ENCODE peak calls at places on chromosome 19, in four cellular contexts. One of them, this sample, is unnamed.
A peak's percentile ranks its signal among the peaks of the same experiment; 100 is the strongest.

GRCh38 chr19:15397236-15397635 is 17.6 kb upstream of the AKAP8 start:
- DNase-seq in effector memory CD4-positive, alpha-beta T cell: no peak
- DNase-seq in WERI-Rb-1: no peak
- DNase-seq in AG04450: no peak
- DNase-seq in this sample: no peak

GRCh38 chr19:47444388-47444821 is 25.1 kb upstream of the MEIS3 start:
- DNase-seq in WERI-Rb-1: no peak
- DNase-seq in AG04450: no peak
- DNase-seq in effector memory CD4-positive, alpha-beta T cell: no peak
- DNase-seq in this sample: no peak

GRCh38 chr19:18221815-18222725 is 4.2 kb downstream of the PDE4C start:
- DNase-seq in effector memory CD4-positive, alpha-beta T cell: no peak
- DNase-seq in AG04450: no peak
- DNase-seq in WERI-Rb-1: no peak
- DNase-seq in this sample: no peak

GRCh38 chr19:30374791-30375650 is 2.8 kb downstream of the ZNF536 start:
- DNase-seq in AG04450: no peak
- DNase-seq in WERI-Rb-1: peak; percentile 43
- DNase-seq in effector memory CD4-positive, alpha-beta T cell: no peak
- DNase-seq in this sample: no peak

GRCh38 chr19:46428278-46429141 is at the start of gene PNMA8C:
- DNase-seq in effector memory CD4-positive, alpha-beta T cell: peak; percentile 9
- DNase-seq in WERI-Rb-1: no peak
- DNase-seq in AG04450: no peak
- DNase-seq in this sample: peak; percentile 57

GRCh38 chr19:7870571-7871279 is 3.5 kb downstream of the PRR36 start:
- DNase-seq in WERI-Rb-1: peak; percentile 87
- DNase-seq in AG04450: no peak
- DNase-seq in effector memory CD4-positive, alpha-beta T cell: peak; percentile 38
- DNase-seq in this sample: no peak

GRCh38 chr19:45900661-45901431 is 1.6 kb downstream of the MYPOP start:
- DNase-seq in effector memory CD4-positive, alpha-beta T cell: no peak
- DNase-seq in WERI-Rb-1: no peak
- DNase-seq in AG04450: no peak
- DNase-seq in this sample: no peak

GRCh38 chr19:21202865-21203494 is 61.1 kb downstream of the ZNF431 start:
- DNase-seq in effector memory CD4-positive, alpha-beta T cell: no peak
- DNase-seq in WERI-Rb-1: peak; percentile 44
- DNase-seq in AG04450: no peak
- DNase-seq in this sample: no peak

GRCh38 chr19:50717891-50718254 is 1.7 kb downstream of the SHANK1 start:
- DNase-seq in AG04450: no peak
- DNase-seq in WERI-Rb-1: no peak
- DNase-seq in effector memory CD4-positive, alpha-beta T cell: no peak
- DNase-seq in this sample: no peak

GRCh38 chr19:1941146-1942077 is at the start of gene CSNK1G2:
- DNase-seq in WERI-Rb-1: no peak
- DNase-seq in AG04450: no peak
- DNase-seq in effector memory CD4-positive, alpha-beta T cell: no peak
- DNase-seq in this sample: no peak

GRCh38 chr19:35346193-35347052 is 1.3 kb upstream of the FFAR1 start:
- DNase-seq in effector memory CD4-positive, alpha-beta T cell: peak; percentile 72
- DNase-seq in AG04450: no peak
- DNase-seq in WERI-Rb-1: no peak
- DNase-seq in this sample: no peak

GRCh38 chr19:57068921-57069697 is 50.7 kb upstream of the USP29 start:
- DNase-seq in WERI-Rb-1: peak; percentile 87
- DNase-seq in AG04450: no peak
- DNase-seq in effector memory CD4-positive, alpha-beta T cell: no peak
- DNase-seq in this sample: no peak

GRCh38 chr19:19468424-19469050 is 46.8 kb downstream of the TSSK6 start:
- DNase-seq in AG04450: no peak
- DNase-seq in effector memory CD4-positive, alpha-beta T cell: no peak
- DNase-seq in WERI-Rb-1: no peak
- DNase-seq in this sample: no peak

GRCh38 chr19:50244695-50245094 is 41.3 kb downstream of the MYH14 start:
- DNase-seq in WERI-Rb-1: no peak
- DNase-seq in effector memory CD4-positive, alpha-beta T cell: no peak
- DNase-seq in AG04450: no peak
- DNase-seq in this sample: no peak

GRCh38 chr19:20969898-20970297 is 46.8 kb downstream of the ZNF85 start:
- DNase-seq in AG04450: no peak
- DNase-seq in WERI-Rb-1: no peak
- DNase-seq in effector memory CD4-positive, alpha-beta T cell: no peak
- DNase-seq in this sample: no peak

GRCh38 chr19:46748325-46749109 is 2.3 kb upstream of the STRN4 start:
- DNase-seq in AG04450: no peak
- DNase-seq in WERI-Rb-1: peak; percentile 70
- DNase-seq in effector memory CD4-positive, alpha-beta T cell: peak; percentile 48
- DNase-seq in this sample: peak; percentile 55

GRCh38 chr19:3386447-3387234 is 20.3 kb downstream of the NFIC start:
- DNase-seq in effector memory CD4-positive, alpha-beta T cell: no peak
- DNase-seq in WERI-Rb-1: no peak
- DNase-seq in AG04450: no peak
- DNase-seq in this sample: no peak
- H3K27ac ChIP-seq in effector memory CD4-positive, alpha-beta T cell: no peak overlapping the region
- H3K27ac ChIP-seq in WERI-Rb-1: no peak overlapping the region
- H3K27ac ChIP-seq in AG04450: no peak overlapping the region
- H3K27ac ChIP-seq in this sample: no peak overlapping the region

GRCh38 chr19:52638601-52639000 is 446 bp upstream of the ZNF83 start:
- DNase-seq in AG04450: peak; percentile 30
- DNase-seq in effector memory CD4-positive, alpha-beta T cell: no peak
- DNase-seq in WERI-Rb-1: no peak
- DNase-seq in this sample: peak; percentile 28

GRCh38 chr19:52635786-52636570 is 2.2 kb downstream of the ZNF83 start:
- DNase-seq in WERI-Rb-1: no peak
- DNase-seq in AG04450: no peak
- DNase-seq in effector memory CD4-positive, alpha-beta T cell: no peak
- DNase-seq in this sample: no peak

GRCh38 chr19:52640916-52641315 is 2.8 kb upstream of the ZNF83 start:
- DNase-seq in AG04450: no peak
- DNase-seq in effector memory CD4-positive, alpha-beta T cell: no peak
- DNase-seq in WERI-Rb-1: peak; percentile 92
- DNase-seq in this sample: no peak

DNA sequence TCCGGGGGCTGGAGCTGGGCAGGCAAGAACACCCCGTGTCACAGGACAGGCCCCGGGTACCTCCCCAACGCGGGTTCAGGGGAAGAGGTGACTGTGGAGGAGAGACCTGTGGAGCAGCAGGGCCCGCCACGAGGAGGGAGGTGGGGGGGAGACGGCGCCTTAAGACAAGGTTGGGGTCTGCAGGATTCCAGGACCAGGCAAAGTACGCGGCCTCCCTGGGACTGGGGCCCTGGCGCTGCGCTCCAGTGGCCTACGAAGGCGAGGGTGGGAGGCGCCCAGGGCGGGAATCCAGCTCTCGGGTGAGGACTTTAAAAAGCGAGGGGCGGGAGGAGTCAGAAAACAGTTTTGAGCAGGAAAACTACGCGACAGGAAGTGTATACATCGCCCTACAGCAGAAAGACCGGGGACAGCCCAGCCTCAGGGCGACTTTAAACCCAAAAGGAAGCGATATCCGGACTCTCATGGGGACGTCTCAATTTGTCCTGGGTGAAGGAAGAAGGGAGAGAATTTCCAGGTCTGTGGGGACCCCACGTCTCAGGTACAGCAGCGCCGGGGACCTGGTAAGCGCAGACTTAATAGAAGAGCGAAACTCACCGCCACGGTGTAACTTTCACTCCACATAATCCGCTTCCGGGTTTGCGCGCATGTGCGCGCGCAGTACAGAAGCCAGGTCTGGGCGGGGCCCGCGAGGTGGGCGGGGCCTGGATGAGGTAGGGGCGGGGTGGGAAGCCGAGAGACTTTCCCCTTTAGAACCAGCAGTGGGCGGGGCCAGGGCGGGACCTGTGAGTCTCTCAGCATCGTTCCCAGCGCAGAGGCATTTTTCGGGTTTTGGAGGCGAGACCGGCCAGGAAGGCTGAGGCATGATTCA is at the start of gene ZNF83:
- DNase-seq in WERI-Rb-1: peak; percentile 88
- DNase-seq in effector memory CD4-positive, alpha-beta T cell: peak; percentile 95
- DNase-seq in AG04450: peak; percentile 86
- DNase-seq in this sample: peak; percentile 93
- H3K27ac ChIP-seq in WERI-Rb-1: peak within 1 kb of the TSS; percentile 41
- H3K27ac ChIP-seq in effector memory CD4-positive, alpha-beta T cell: peak within 1 kb of the TSS; percentile 92
- H3K27ac ChIP-seq in AG04450: peak within 1 kb of the TSS; percentile 98
- H3K27ac ChIP-seq in this sample: peak within 1 kb of the TSS; percentile 96

GRCh38 chr19:5481957-5482356 is 26.7 kb downstream of the ZNRF4 start:
- DNase-seq in WERI-Rb-1: no peak
- DNase-seq in AG04450: no peak
- DNase-seq in effector memory CD4-positive, alpha-beta T cell: no peak
- DNase-seq in this sample: no peak

GRCh38 chr19:5480427-5480836 is 25.2 kb downstream of the ZNRF4 start:
- DNase-seq in AG04450: no peak
- DNase-seq in effector memory CD4-positive, alpha-beta T cell: no peak
- DNase-seq in WERI-Rb-1: peak; percentile 47
- DNase-seq in this sample: no peak

GRCh38 chr19:5487222-5487621 is 32.0 kb downstream of the ZNRF4 start:
- DNase-seq in effector memory CD4-positive, alpha-beta T cell: no peak
- DNase-seq in WERI-Rb-1: no peak
- DNase-seq in AG04450: no peak
- DNase-seq in this sample: no peak

GRCh38 chr19:5485286-5485636 is 30.0 kb downstream of the ZNRF4 start:
- DNase-seq in WERI-Rb-1: no peak
- DNase-seq in effector memory CD4-positive, alpha-beta T cell: no peak
- DNase-seq in AG04450: no peak
- DNase-seq in this sample: no peak

GRCh38 chr19:5484398-5485285 is 29.4 kb downstream of the ZNRF4 start:
- DNase-seq in AG04450: peak; percentile 33
- DNase-seq in effector memory CD4-positive, alpha-beta T cell: no peak
- DNase-seq in WERI-Rb-1: no peak
- DNase-seq in this sample: no peak
- H3K27ac ChIP-seq in AG04450: no peak overlapping the region
- H3K27ac ChIP-seq in effector memory CD4-positive, alpha-beta T cell: no peak overlapping the region
- H3K27ac ChIP-seq in WERI-Rb-1: no peak overlapping the region
- H3K27ac ChIP-seq in this sample: no peak overlapping the region

GRCh38 chr19:10228393-10228792 is 2.7 kb downstream of the S1PR2 start:
- DNase-seq in AG04450: no peak
- DNase-seq in WERI-Rb-1: no peak
- DNase-seq in effector memory CD4-positive, alpha-beta T cell: no peak
- DNase-seq in this sample: no peak

GRCh38 chr19:10227215-10227971 is 3.7 kb downstream of the S1PR2 start:
- DNase-seq in effector memory CD4-positive, alpha-beta T cell: no peak
- DNase-seq in WERI-Rb-1: no peak
- DNase-seq in AG04450: no peak
- DNase-seq in this sample: no peak

GRCh38 chr19:10224337-10224736 is 6.8 kb downstream of the S1PR2 start:
- DNase-seq in effector memory CD4-positive, alpha-beta T cell: no peak
- DNase-seq in WERI-Rb-1: no peak
- DNase-seq in AG04450: no peak
- DNase-seq in this sample: no peak

GRCh38 chr19:10226021-10226375 is 5.1 kb downstream of the S1PR2 start:
- DNase-seq in AG04450: no peak
- DNase-seq in effector memory CD4-positive, alpha-beta T cell: no peak
- DNase-seq in WERI-Rb-1: no peak
- DNase-seq in this sample: no peak

DNA sequence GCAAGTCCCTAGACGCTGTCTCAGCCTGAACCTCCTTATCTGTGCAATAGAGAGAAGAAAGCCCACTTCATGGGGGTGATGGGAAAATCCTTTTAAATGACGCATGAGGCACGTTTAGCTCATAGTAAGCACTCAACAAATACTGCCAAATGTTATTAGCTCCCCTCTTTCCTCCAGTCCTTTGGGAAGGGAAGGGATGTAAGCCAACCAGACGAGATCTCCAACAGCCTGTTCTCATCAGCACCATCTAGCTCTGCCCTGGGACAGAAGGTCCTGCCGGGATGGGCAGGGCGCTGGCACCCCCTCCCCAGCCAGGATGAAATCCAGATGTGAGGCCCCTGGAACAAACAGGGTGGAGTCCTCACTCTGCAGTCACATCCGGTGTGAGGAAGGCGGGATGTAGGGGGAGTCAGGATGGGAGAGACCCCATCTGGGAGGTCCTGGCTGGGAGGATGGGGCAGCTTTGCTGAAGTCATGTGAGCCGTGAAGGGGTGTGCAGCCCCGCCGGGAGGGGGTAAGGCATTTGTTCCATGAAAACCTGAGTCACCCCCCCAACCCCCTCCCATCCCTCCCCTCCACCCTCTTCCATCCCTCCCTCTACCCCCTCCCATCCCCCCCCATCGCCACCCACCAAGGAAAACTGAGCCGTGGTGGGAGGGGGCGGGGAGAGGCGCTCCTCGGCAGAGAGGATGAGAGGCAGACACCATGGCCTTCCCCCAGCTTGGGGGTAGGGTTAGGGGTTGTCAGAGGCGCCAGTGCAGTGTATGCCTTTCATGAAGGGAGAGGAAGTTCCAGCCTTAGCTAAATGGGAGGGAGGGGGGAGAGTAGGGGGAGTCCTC is 4.5 kb downstream of the S1PR2 start:
- DNase-seq in WERI-Rb-1: no peak
- DNase-seq in effector memory CD4-positive, alpha-beta T cell: no peak
- DNase-seq in AG04450: peak; percentile 89
- DNase-seq in this sample: peak; percentile 55
- H3K27ac ChIP-seq in WERI-Rb-1: no peak overlapping the region
- H3K27ac ChIP-seq in effector memory CD4-positive, alpha-beta T cell: no peak overlapping the region
- H3K27ac ChIP-seq in AG04450: peak overlapping the region; percentile 97
- H3K27ac ChIP-seq in this sample: no peak overlapping the region

GRCh38 chr19:48895226-48895625 is 3.3 kb downstream of the TULP2 start:
- DNase-seq in AG04450: no peak
- DNase-seq in WERI-Rb-1: no peak
- DNase-seq in effector memory CD4-positive, alpha-beta T cell: no peak
- DNase-seq in this sample: no peak

GRCh38 chr19:48887861-48888612 is 10.5 kb downstream of the TULP2 start:
- DNase-seq in effector memory CD4-positive, alpha-beta T cell: no peak
- DNase-seq in WERI-Rb-1: no peak
- DNase-seq in AG04450: no peak
- DNase-seq in this sample: no peak

GRCh38 chr19:48896191-48896720 is 2.3 kb downstream of the TULP2 start:
- DNase-seq in AG04450: no peak
- DNase-seq in WERI-Rb-1: no peak
- DNase-seq in effector memory CD4-positive, alpha-beta T cell: no peak
- DNase-seq in this sample: no peak

GRCh38 chr19:48890551-48890950 is 8.0 kb downstream of the TULP2 start:
- DNase-seq in AG04450: no peak
- DNase-seq in effector memory CD4-positive, alpha-beta T cell: no peak
- DNase-seq in WERI-Rb-1: no peak
- DNase-seq in this sample: no peak
- H3K27ac ChIP-seq in AG04450: no peak overlapping the region
- H3K27ac ChIP-seq in effector memory CD4-positive, alpha-beta T cell: no peak overlapping the region
- H3K27ac ChIP-seq in WERI-Rb-1: peak overlapping the region; percentile 70
- H3K27ac ChIP-seq in this sample: no peak overlapping the region

This sample was measured in brain microvascular endothelial cell.